ENCODE peak calls at places on chromosomes 13 and 19, in six cellular contexts. S, I, V, Z, T and L are unnamed samples.

GRCh38 chr13:98453254-98453843 is 123.6 kb downstream of the STK24 start:
- DNase-seq in T (no peak), Z (no peak), S (no peak), V (no peak), I (no peak), L (no peak)

GRCh38 chr19:35159606-35160005 is 5.1 kb downstream of the FXYD5 start:
- DNase-seq in Z (no peak), V (no peak), T (no peak), S (no peak), I (no peak), L (no peak)

GRCh38 chr19:33486936-33487793 is 34.4 kb downstream of the PEPD start:
- DNase-seq in T (no peak), S (no peak), Z (no peak), I (no peak), V (peak; percentile 32), L (no peak)

GRCh38 chr13:92716749-92717148 is 509.9 kb upstream of the GPC6 start:
- DNase-seq in I (no peak), T (no peak), Z (no peak), S (no peak), V (no peak), L (no peak)

GRCh38 chr13:80361883-80362327 is 21.0 kb upstream of the SPRY2 start:
- DNase-seq in V (peak; percentile 74), Z (peak; percentile 50), S (no peak), I (peak; percentile 32), T (no peak), L (peak; percentile 25)

GRCh38 chr19:49591731-49592485 is 926 bp downstream of the PRR12 start:
- DNase-seq in S (peak; percentile 71), Z (peak; percentile 48), T (no peak), I (peak; percentile 39), V (peak; percentile 57), L (no peak)

GRCh38 chr19:43435775-43436174 is 21.1 kb downstream of the TEX101 start:
- DNase-seq in S (no peak), T (no peak), Z (no peak), I (no peak), V (no peak), L (no peak)

GRCh38 chr13:41610426-41610825 is 153.1 kb downstream of the RGCC start:
- DNase-seq in Z (no peak), V (peak; percentile 89), S (no peak), I (no peak), T (peak; percentile 89), L (no peak)

GRCh38 chr13:21537105-21537504 is 66.9 kb downstream of the MICU2 start:
- DNase-seq in I (no peak), S (no peak), V (no peak), Z (no peak), T (no peak), L (no peak)

GRCh38 chr13:51681037-51681678 is 96.9 kb downstream of the WDFY2 start:
- DNase-seq in V (no peak), Z (no peak), I (no peak), T (no peak), S (no peak), L (no peak)

GRCh38 chr19:49679832-49680472 is 2.9 kb downstream of the PRMT1 start:
- DNase-seq in Z (no peak), T (no peak), I (no peak), S (no peak), V (no peak), L (no peak)

GRCh38 chr13:51803018-51803417 is 945 bp downstream of the DHRS12 start:
- DNase-seq in V (no peak), T (no peak), Z (no peak), S (no peak), I (no peak), L (no peak)

GRCh38 chr19:8396563-8397203 is 6.5 kb downstream of the RAB11B start:
- DNase-seq in S (peak; percentile 84), V (peak; percentile 51), I (peak; percentile 89), T (no peak), Z (peak; percentile 85), L (peak; percentile 81)

GRCh38 chr19:39768811-39769210 is 9.8 kb upstream of the LEUTX start:
- DNase-seq in S (no peak), Z (no peak), V (no peak), T (no peak), I (no peak), L (no peak)

GRCh38 chr13:43061496-43062280 is 38.3 kb downstream of the DNAJC15 start:
- DNase-seq in I (no peak), T (no peak), Z (no peak), S (no peak), V (no peak), L (no peak)

GRCh38 chr19:3572855-3573161 is at the start of gene HMG20B:
- DNase-seq in V (no peak), T (no peak), I (no peak), S (no peak), Z (no peak), L (no peak)

GRCh38 chr19:17158584-17158983 is 56.6 kb upstream of the USE1 start:
- DNase-seq in Z (no peak), I (no peak), S (no peak), V (no peak), T (no peak), L (no peak)

DNA sequence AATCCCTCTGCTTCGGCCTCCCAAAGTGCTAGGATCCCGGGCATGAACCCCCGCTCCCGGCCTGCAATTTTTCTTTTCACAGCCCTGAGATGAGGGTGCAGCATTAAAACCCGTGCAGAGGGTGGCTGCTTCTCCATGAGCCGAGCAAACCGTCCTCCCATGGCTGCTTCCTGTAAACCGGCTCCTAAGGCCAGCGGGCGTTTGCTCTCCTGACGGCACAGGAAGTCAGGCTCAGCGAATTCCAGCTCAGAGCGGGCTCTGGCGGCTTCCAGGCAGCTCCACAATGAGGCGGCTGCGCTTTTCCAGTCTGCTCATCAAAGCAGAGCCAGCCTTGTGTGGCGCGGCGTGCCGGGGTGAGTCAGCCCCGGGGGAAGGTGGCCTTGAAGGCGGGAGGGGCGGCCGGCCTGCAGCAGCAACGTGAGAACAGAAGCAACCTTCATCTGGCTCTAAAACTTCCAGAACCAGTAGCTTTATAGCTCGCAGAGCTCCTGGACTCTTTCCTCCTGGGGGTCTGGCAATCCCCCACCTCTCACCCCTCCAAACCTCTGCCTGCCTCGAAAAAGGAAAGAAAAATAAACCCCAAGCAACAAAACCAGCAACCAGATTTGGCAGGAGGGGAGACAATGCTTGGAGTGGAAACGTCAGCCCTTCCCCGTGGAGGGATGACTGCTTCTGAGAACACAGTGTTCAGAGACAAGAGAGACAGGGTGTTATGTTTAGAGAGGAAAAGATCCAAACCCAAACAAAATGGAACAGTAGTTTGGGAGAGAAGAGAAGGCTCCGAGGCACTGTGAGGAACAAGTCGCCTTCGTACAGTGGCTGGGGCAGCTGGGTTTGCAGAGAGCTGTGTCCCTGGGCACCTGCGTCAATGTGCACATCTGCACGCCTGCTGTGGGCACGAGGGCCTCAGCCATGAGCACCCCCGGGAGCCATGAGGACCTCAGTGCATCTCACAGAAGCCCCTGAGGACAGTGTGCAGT is 67.8 kb downstream of the GADD45B start:
- DNase-seq in I (peak; percentile 78), T (peak; percentile 93), V (peak; percentile 94), S (peak; percentile 93), Z (peak; percentile 78), L (peak; percentile 76)
- TF ChIP-seq CTCF in I (no peak), T (peak; percentile 57), V (no peak), S (peak; percentile 31), Z (no peak), L (no peak)

GRCh38 chr19:6754136-6754535 is 13.1 kb downstream of the SH2D3A start:
- DNase-seq in T (no peak), V (no peak), S (no peak), I (no peak), Z (no peak), L (no peak)

GRCh38 chr19:6751189-6751588 is 11.7 kb downstream of the TRIP10 start:
- DNase-seq in S (no peak), T (no peak), Z (no peak), I (no peak), V (no peak), L (no peak)

GRCh38 chr19:6753178-6754031 is 13.8 kb downstream of the SH2D3A start:
- DNase-seq in S (peak; percentile 96), Z (peak; percentile 96), I (peak; percentile 94), V (peak; percentile 97), T (no peak), L (peak; percentile 91)

GRCh38 chr19:6754653-6755463 is 12.4 kb downstream of the SH2D3A start:
- DNase-seq in S (no peak), T (no peak), Z (no peak), I (peak; percentile 18), V (no peak), L (no peak)

DNA sequence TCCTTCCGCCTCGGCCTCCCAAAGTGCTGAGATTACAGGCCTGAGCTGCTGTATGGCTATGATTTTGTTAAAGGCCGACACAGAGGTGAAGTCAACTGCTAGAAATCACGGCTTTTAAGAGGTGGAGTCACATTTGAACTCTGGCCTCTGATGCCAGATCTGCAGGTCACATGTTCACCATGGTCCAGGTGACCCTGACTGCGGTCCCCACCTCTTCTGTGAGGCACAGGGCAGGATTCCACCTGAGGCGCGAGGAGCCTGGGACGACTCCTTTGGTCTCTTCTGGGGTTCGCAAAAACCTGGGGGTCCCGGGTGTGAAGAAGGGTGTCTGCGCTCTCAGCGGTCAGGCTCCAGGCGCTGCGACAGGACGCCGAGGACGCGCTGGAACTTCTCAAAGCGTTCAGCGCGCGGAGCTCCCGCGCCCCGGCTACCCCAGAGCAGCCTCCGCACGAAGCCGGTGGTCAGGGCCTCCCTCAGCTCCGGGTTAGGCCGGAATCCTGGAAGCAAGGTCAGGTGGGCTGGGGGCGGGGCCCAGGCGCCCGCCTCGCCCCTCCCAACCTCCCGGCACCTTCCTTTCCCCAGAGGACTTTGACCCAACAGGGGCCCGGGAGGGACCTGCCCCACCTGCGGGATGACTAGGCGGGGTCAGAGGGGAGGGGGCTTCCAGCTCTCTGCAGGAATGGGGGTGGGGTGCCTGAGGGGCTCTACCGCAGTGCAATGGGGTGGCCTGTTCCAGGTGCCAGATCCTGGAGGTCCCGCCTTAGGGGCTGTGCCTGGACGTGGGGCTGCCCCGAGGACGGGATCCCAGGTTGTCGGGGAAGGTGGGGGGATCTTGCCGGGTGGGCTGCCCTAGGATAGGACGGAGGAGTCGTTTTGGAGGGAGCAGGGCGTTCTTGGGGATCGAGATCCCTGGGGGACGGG is 13.0 kb downstream of the TRIP10 start:
- DNase-seq in T (no peak), S (peak; percentile 81), Z (peak; percentile 36), I (peak; percentile 14), V (peak; percentile 94), L (no peak)
- TF ChIP-seq CTCF in T (no peak), S (no peak), Z (no peak), I (no peak), V (no peak), L (no peak)

DNA sequence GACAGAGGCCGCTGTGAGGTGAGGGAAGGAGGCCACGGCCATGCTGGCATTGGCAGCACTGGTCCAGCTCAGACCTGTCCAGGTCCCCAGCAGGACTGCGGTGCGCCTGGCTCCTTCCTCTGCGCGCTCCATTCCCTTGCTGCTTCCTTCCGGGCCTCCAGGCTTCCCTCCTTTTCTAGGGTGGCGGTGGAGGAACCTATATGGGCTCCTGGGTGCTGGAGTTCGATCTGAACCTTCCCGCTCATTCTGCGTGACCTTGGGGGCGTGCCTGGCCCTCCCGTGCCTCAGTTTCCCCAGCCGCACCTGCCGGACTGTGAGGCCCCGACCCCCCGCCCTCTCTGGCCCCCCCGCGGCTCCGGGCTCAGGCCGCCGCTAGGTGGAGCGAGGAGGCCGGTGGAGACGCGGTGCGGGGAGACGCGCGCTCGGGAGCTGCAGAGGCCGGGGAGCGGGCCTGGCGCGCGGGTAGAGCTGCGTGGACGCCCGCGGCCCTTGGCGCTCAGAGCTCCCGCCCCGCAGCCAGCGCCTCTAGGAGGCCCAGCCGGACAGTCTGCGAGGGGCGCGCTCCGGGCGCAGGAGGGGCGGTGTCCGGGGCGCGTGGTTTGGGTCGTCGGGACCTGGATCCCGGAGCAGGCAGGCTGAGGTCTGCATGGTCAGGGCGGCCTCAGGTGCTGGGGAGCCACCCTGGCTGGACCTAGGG is 29.9 kb downstream of the EFNA2 start:
- DNase-seq in Z (peak; percentile 91), I (peak; percentile 89), S (peak; percentile 68), V (peak; percentile 50), T (no peak), L (peak; percentile 83)
- TF ChIP-seq CTCF in Z (peak; percentile 86), I (peak; percentile 80), S (peak; percentile 64), V (peak; percentile 56), T (peak; percentile 77), L (peak; percentile 75)

GRCh38 chr13:28658796-28659610 is at the start of gene POMP:
- DNase-seq in I (peak; percentile 94), Z (peak; percentile 91), T (peak; percentile 80), S (peak; percentile 97), V (peak; percentile 90), L (peak; percentile 94)
- TF ChIP-seq CTCF in I (no peak), Z (peak; percentile 22), T (no peak), S (no peak), V (no peak), L (no peak)